ENCODE peak calls at places on chromosomes 11 and 22, in nine cellular contexts. One of them, this sample, is unnamed.

GRCh38 chr11:35357893-35358292 is 61.5 kb downstream of the SLC1A2 start:
- DNase-seq in K562: no peak
- DNase-seq in GM23248: peak; percentile 37
- DNase-seq in OCI-LY7: no peak
- DNase-seq in neural progenitor cell: no peak
- DNase-seq in fibroblast of lung: peak; percentile 45
- DNase-seq in H9: no peak
- DNase-seq in MM.1S: no peak
- DNase-seq in hepatocyte: no peak
- DNase-seq in this sample: no peak

GRCh38 chr11:26827567-26828037 is 105.7 kb upstream of the SLC5A12 start:
- DNase-seq in K562: no peak
- DNase-seq in GM23248: no peak
- DNase-seq in OCI-LY7: no peak
- DNase-seq in neural progenitor cell: no peak
- DNase-seq in fibroblast of lung: peak; percentile 82
- DNase-seq in H9: no peak
- DNase-seq in MM.1S: no peak
- DNase-seq in hepatocyte: no peak
- DNase-seq in this sample: no peak

GRCh38 chr22:36411589-36412258 is 24.0 kb upstream of the MYH9 start:
- DNase-seq in K562: no peak
- DNase-seq in GM23248: no peak
- DNase-seq in OCI-LY7: no peak
- DNase-seq in neural progenitor cell: no peak
- DNase-seq in fibroblast of lung: no peak
- DNase-seq in H9: no peak
- DNase-seq in MM.1S: peak; percentile 69
- DNase-seq in hepatocyte: peak; percentile 36
- DNase-seq in this sample: no peak

GRCh38 chr11:118619444-118620205 is 12.2 kb downstream of the PHLDB1 start:
- DNase-seq in K562: no peak
- DNase-seq in GM23248: peak; percentile 99
- DNase-seq in OCI-LY7: no peak
- DNase-seq in neural progenitor cell: no peak
- DNase-seq in fibroblast of lung: peak; percentile 96
- DNase-seq in H9: no peak
- DNase-seq in MM.1S: no peak
- DNase-seq in hepatocyte: peak; percentile 70
- DNase-seq in this sample: no peak

GRCh38 chr22:37177221-37177620 is 10.8 kb downstream of the C1QTNF6 start:
- DNase-seq in K562: no peak
- DNase-seq in GM23248: no peak
- DNase-seq in OCI-LY7: no peak
- DNase-seq in neural progenitor cell: no peak
- DNase-seq in fibroblast of lung: no peak
- DNase-seq in H9: no peak
- DNase-seq in MM.1S: no peak
- DNase-seq in hepatocyte: no peak
- DNase-seq in this sample: no peak

GRCh38 chr11:9004310-9004945 is 627 bp upstream of the NRIP3 start:
- DNase-seq in K562: peak; percentile 17
- DNase-seq in GM23248: no peak
- DNase-seq in OCI-LY7: no peak
- DNase-seq in neural progenitor cell: peak; percentile 74
- DNase-seq in fibroblast of lung: no peak
- DNase-seq in H9: peak; percentile 73
- DNase-seq in MM.1S: no peak
- DNase-seq in hepatocyte: peak; percentile 32
- DNase-seq in this sample: peak; percentile 82

GRCh38 chr11:33936745-33937612 is 45.1 kb upstream of the LMO2 start:
- DNase-seq in K562: peak; percentile 69
- DNase-seq in GM23248: peak; percentile 90
- DNase-seq in OCI-LY7: no peak
- DNase-seq in neural progenitor cell: no peak
- DNase-seq in fibroblast of lung: peak; percentile 29
- DNase-seq in H9: no peak
- DNase-seq in MM.1S: no peak
- DNase-seq in hepatocyte: peak; percentile 80
- DNase-seq in this sample: no peak

GRCh38 chr11:129453293-129453721 is 77.7 kb downstream of the BARX2 start:
- DNase-seq in K562: no peak
- DNase-seq in GM23248: no peak
- DNase-seq in OCI-LY7: no peak
- DNase-seq in neural progenitor cell: peak; percentile 73
- DNase-seq in fibroblast of lung: no peak
- DNase-seq in H9: no peak
- DNase-seq in MM.1S: no peak
- DNase-seq in hepatocyte: no peak
- DNase-seq in this sample: peak; percentile 58

GRCh38 chr22:29306830-29307657 is 594 bp downstream of the GAS2L1 start:
- DNase-seq in K562: peak; percentile 82
- DNase-seq in GM23248: peak; percentile 94
- DNase-seq in OCI-LY7: no peak
- DNase-seq in neural progenitor cell: peak; percentile 95
- DNase-seq in fibroblast of lung: peak; percentile 70
- DNase-seq in H9: peak; percentile 80
- DNase-seq in MM.1S: peak; percentile 48
- DNase-seq in hepatocyte: peak; percentile 92
- DNase-seq in this sample: peak; percentile 93

GRCh38 chr22:29307658-29308147 is 1.3 kb downstream of the GAS2L1 start:
- DNase-seq in K562: no peak
- DNase-seq in GM23248: no peak
- DNase-seq in OCI-LY7: no peak
- DNase-seq in neural progenitor cell: peak; percentile 21
- DNase-seq in fibroblast of lung: no peak
- DNase-seq in H9: no peak
- DNase-seq in MM.1S: no peak
- DNase-seq in hepatocyte: no peak
- DNase-seq in this sample: no peak

GRCh38 chr22:29309332-29310064 is 3.0 kb downstream of the GAS2L1 start:
- DNase-seq in K562: peak; percentile 33
- DNase-seq in GM23248: peak; percentile 24
- DNase-seq in OCI-LY7: no peak
- DNase-seq in neural progenitor cell: no peak
- DNase-seq in fibroblast of lung: no peak
- DNase-seq in H9: no peak
- DNase-seq in MM.1S: no peak
- DNase-seq in hepatocyte: no peak
- DNase-seq in this sample: no peak

GRCh38 chr22:29308791-29309262 is 2.4 kb downstream of the GAS2L1 start:
- DNase-seq in K562: no peak
- DNase-seq in GM23248: peak; percentile 76
- DNase-seq in OCI-LY7: no peak
- DNase-seq in neural progenitor cell: no peak
- DNase-seq in fibroblast of lung: peak; percentile 39
- DNase-seq in H9: no peak
- DNase-seq in MM.1S: no peak
- DNase-seq in hepatocyte: no peak
- DNase-seq in this sample: peak; percentile 42

DNA sequence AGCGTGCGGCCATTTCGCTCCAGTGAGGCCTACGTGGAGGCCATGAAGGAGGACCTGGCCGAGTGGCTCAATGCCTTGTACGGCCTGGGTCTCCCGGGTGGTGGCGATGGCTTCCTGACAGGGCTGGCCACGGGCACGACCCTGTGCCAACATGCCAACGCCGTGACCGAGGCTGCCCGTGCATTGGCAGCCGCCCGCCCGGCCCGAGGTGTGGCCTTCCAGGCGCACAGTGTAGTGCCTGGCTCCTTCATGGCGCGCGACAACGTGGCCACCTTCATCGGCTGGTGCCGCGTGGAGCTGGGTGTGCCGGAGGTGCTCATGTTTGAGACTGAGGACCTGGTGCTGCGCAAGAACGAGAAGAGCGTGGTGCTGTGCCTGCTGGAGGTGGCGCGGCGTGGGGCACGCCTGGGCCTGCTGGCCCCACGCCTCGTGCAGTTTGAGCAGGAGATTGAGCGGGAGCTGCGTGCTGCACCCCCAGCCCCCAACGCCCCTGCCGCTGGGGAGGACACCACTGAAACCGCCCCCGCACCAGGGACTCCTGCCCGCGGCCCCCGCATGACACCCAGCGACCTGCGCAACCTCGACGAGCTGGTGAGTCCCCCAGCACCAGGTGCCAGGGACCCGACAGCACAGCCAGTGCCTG is 1.8 kb downstream of the GAS2L1 start:
- DNase-seq in K562: no peak
- DNase-seq in GM23248: no peak
- DNase-seq in OCI-LY7: no peak
- DNase-seq in neural progenitor cell: no peak
- DNase-seq in fibroblast of lung: no peak
- DNase-seq in H9: no peak
- DNase-seq in MM.1S: no peak
- DNase-seq in hepatocyte: no peak
- DNase-seq in this sample: no peak
- H2AFZ ChIP-seq in K562: no peak overlapping the region
- H2AFZ ChIP-seq in GM23248: no peak overlapping the region
- H2AFZ ChIP-seq in OCI-LY7: no peak overlapping the region
- H2AFZ ChIP-seq in neural progenitor cell: no peak overlapping the region
- H2AFZ ChIP-seq in fibroblast of lung: no peak overlapping the region
- H2AFZ ChIP-seq in H9: no peak overlapping the region
- H2AFZ ChIP-seq in MM.1S: no peak overlapping the region
- H2AFZ ChIP-seq in hepatocyte: no peak overlapping the region
- H2AFZ ChIP-seq in this sample: no peak overlapping the region

DNA sequence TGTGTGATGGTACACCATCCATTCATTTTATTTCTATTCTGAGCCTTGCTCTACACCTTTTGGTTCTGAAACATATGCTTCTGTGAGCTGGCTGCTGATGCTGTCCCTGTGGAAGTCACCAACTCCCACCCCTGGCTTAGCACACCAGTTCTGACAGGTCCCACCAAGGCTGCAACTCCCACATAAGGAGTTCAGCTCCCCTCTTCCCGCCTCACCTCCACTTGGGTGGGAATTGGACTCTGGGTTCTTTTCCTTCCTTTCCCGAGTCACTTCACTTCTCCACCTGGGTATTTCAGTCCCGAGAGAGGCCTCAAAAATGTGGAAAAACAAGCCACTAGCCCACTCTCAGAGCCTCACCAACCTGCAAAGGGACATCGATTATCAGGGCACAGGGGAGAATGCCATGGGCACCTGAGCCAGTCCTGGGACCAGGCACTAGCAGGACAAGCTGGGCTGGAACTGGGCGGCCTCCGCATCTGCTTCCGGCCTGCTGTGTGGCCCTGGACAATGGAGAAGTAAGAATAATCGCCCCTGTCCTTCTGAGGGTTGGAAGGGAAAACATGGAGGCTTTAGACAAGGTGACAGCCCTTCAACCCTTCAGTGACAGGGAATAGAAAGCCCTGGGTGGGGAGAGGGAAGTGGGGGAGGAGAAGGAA is 80.1 kb downstream of the IGLL1 start:
- DNase-seq in K562: no peak
- DNase-seq in GM23248: no peak
- DNase-seq in OCI-LY7: no peak
- DNase-seq in neural progenitor cell: no peak
- DNase-seq in fibroblast of lung: no peak
- DNase-seq in H9: no peak
- DNase-seq in MM.1S: no peak
- DNase-seq in hepatocyte: no peak
- DNase-seq in this sample: no peak
- H2AFZ ChIP-seq in K562: no peak overlapping the region
- H2AFZ ChIP-seq in GM23248: no peak overlapping the region
- H2AFZ ChIP-seq in OCI-LY7: no peak overlapping the region
- H2AFZ ChIP-seq in neural progenitor cell: no peak overlapping the region
- H2AFZ ChIP-seq in fibroblast of lung: no peak overlapping the region
- H2AFZ ChIP-seq in H9: no peak overlapping the region
- H2AFZ ChIP-seq in MM.1S: no peak overlapping the region
- H2AFZ ChIP-seq in hepatocyte: no peak overlapping the region
- H2AFZ ChIP-seq in this sample: no peak overlapping the region

DNA sequence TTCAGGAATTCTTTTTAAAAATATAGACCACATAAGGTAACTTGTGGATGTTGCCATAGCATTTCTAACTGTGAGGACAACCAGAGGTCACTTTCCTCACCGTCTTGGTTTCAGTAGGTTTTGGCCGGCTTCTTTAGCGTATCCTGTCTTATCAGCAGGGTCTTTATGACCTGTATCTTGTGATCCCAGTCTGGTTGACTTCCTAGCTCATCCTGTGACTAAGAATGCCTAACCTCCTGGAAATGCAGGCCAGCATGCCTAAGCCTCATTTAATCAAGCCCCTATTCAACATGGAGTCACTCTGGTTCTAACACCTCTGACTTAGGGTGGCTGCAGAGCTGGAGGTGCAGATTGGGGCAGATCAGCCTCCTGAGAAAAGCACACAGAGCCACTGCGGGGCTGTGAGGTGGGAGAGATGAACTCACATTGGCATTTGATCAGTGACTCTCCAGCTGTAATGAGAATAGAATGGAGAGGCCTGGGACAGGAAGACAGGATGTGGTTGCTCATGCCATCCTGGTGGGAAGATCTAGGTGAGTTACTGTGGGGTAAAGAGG is 41.1 kb upstream of the TOP3B start:
- DNase-seq in K562: peak; percentile 50
- DNase-seq in GM23248: no peak
- DNase-seq in OCI-LY7: no peak
- DNase-seq in neural progenitor cell: no peak
- DNase-seq in fibroblast of lung: no peak
- DNase-seq in H9: no peak
- DNase-seq in MM.1S: no peak
- DNase-seq in hepatocyte: no peak
- DNase-seq in this sample: no peak
- H2AFZ ChIP-seq in K562: peak overlapping the region; percentile 0
- H2AFZ ChIP-seq in GM23248: no peak overlapping the region
- H2AFZ ChIP-seq in OCI-LY7: no peak overlapping the region
- H2AFZ ChIP-seq in neural progenitor cell: no peak overlapping the region
- H2AFZ ChIP-seq in fibroblast of lung: no peak overlapping the region
- H2AFZ ChIP-seq in H9: no peak overlapping the region
- H2AFZ ChIP-seq in MM.1S: no peak overlapping the region
- H2AFZ ChIP-seq in hepatocyte: no peak overlapping the region
- H2AFZ ChIP-seq in this sample: no peak overlapping the region

GRCh38 chr22:39489094-39490068 is 12.7 kb upstream of the MIEF1 start:
- DNase-seq in K562: no peak
- DNase-seq in GM23248: no peak
- DNase-seq in OCI-LY7: no peak
- DNase-seq in neural progenitor cell: no peak
- DNase-seq in fibroblast of lung: no peak
- DNase-seq in H9: no peak
- DNase-seq in MM.1S: no peak
- DNase-seq in hepatocyte: no peak
- DNase-seq in this sample: no peak

GRCh38 chr22:39488563-39489083 is 13.5 kb upstream of the MIEF1 start:
- DNase-seq in K562: peak; percentile 84
- DNase-seq in GM23248: no peak
- DNase-seq in OCI-LY7: no peak
- DNase-seq in neural progenitor cell: no peak
- DNase-seq in fibroblast of lung: no peak
- DNase-seq in H9: no peak
- DNase-seq in MM.1S: no peak
- DNase-seq in hepatocyte: no peak
- DNase-seq in this sample: no peak

GRCh38 chr22:39491696-39492095 is 10.4 kb upstream of the MIEF1 start:
- DNase-seq in K562: no peak
- DNase-seq in GM23248: no peak
- DNase-seq in OCI-LY7: no peak
- DNase-seq in neural progenitor cell: no peak
- DNase-seq in fibroblast of lung: no peak
- DNase-seq in H9: no peak
- DNase-seq in MM.1S: no peak
- DNase-seq in hepatocyte: no peak
- DNase-seq in this sample: no peak

GRCh38 chr22:39490966-39491680 is 11.0 kb upstream of the MIEF1 start:
- DNase-seq in K562: no peak
- DNase-seq in GM23248: no peak
- DNase-seq in OCI-LY7: no peak
- DNase-seq in neural progenitor cell: no peak
- DNase-seq in fibroblast of lung: no peak
- DNase-seq in H9: no peak
- DNase-seq in MM.1S: no peak
- DNase-seq in hepatocyte: no peak
- DNase-seq in this sample: no peak

GRCh38 chr22:39490135-39490798 is 11.8 kb upstream of the MIEF1 start:
- DNase-seq in K562: peak; percentile 82
- DNase-seq in GM23248: peak; percentile 91
- DNase-seq in OCI-LY7: peak; percentile 86
- DNase-seq in neural progenitor cell: peak; percentile 89
- DNase-seq in fibroblast of lung: peak; percentile 72
- DNase-seq in H9: peak; percentile 90
- DNase-seq in MM.1S: peak; percentile 47
- DNase-seq in hepatocyte: peak; percentile 76
- DNase-seq in this sample: peak; percentile 93
- H2AFZ ChIP-seq in K562: peak overlapping the region; percentile 82
- H2AFZ ChIP-seq in GM23248: peak overlapping the region; percentile 27
- H2AFZ ChIP-seq in OCI-LY7: no peak overlapping the region
- H2AFZ ChIP-seq in neural progenitor cell: no peak overlapping the region
- H2AFZ ChIP-seq in fibroblast of lung: no peak overlapping the region
- H2AFZ ChIP-seq in H9: no peak overlapping the region
- H2AFZ ChIP-seq in MM.1S: no peak overlapping the region
- H2AFZ ChIP-seq in hepatocyte: no peak overlapping the region
- H2AFZ ChIP-seq in this sample: no peak overlapping the region